ENCODE peak calls at places on chromosomes 1 and 21, in six cellular contexts. A is RWPE1, Q is lower leg skin, Z is GM10248, E is A549, W is SHP77. U is an unnamed sample.
A peak's percentile ranks its signal among the peaks of the same experiment; 100 is the strongest.

GRCh38 chr1:193249187-193249586 is 62.8 kb upstream of the B3GALT2 start:
- DNase-seq in A (no peak), Q (no peak), Z (no peak), E (no peak), W (no peak), U (no peak)

GRCh38 chr1:56331892-56332567 is 247.3 kb downstream of the PLPP3 start:
- DNase-seq in A (peak; percentile 4), Q (no peak), Z (no peak), E (peak; percentile 2), W (peak; percentile 47), U (no peak)

GRCh38 chr21:15221799-15222386 is 157.1 kb upstream of the NRIP1 start:
- DNase-seq in A (peak; percentile 87), Q (no peak), Z (no peak), E (peak; percentile 15), W (no peak), U (no peak)

GRCh38 chr1:229557214-229557850 is 1.2 kb downstream of the ABCB10 start:
- DNase-seq in A (no peak), Q (no peak), Z (peak; percentile 47), E (no peak), W (no peak), U (no peak)

GRCh38 chr1:247639381-247639981 is 34.1 kb downstream of the OR2G3 start:
- DNase-seq in A (peak; percentile 74), Q (peak; percentile 94), Z (no peak), E (no peak), W (no peak), U (peak; percentile 67)

GRCh38 chr1:117215733-117216462 is 5.2 kb upstream of the VTCN1 start:
- DNase-seq in A (no peak), Q (no peak), Z (no peak), E (no peak), W (no peak), U (no peak)

GRCh38 chr1:58072450-58072849 is 474.1 kb downstream of the OMA1 start:
- DNase-seq in A (no peak), Q (no peak), Z (no peak), E (no peak), W (no peak), U (no peak)

GRCh38 chr1:20588634-20589225 is at the start of gene CDA:
- DNase-seq in A (peak; percentile 82), Q (no peak), Z (no peak), E (peak; percentile 46), W (no peak), U (no peak)

GRCh38 chr1:204984499-204984898 is 58.5 kb upstream of the CNTN2 start:
- DNase-seq in A (no peak), Q (no peak), Z (no peak), E (no peak), W (no peak), U (no peak)

GRCh38 chr1:247365023-247365422 is 33.4 kb upstream of the ZNF496 start:
- DNase-seq in A (no peak), Q (no peak), Z (no peak), E (no peak), W (no peak), U (no peak)

GRCh38 chr1:6245086-6245868 is 1.3 kb downstream of the HES3 start:
- DNase-seq in A (peak; percentile 72), Q (no peak), Z (peak; percentile 90), E (peak; percentile 68), W (peak; percentile 88), U (peak; percentile 51)

GRCh38 chr1:2351723-2352122 is 39.6 kb downstream of the MORN1 start:
- DNase-seq in A (no peak), Q (peak; percentile 59), Z (no peak), E (no peak), W (no peak), U (no peak)

GRCh38 chr1:155859881-155860841 is 794 bp downstream of the SYT11 start:
- DNase-seq in A (no peak), Q (peak; percentile 95), Z (peak; percentile 79), E (no peak), W (peak; percentile 96), U (peak; percentile 90)

GRCh38 chr1:156689035-156689959 is 12.1 kb upstream of the NES start:
- DNase-seq in A (peak; percentile 83), Q (peak; percentile 95), Z (peak; percentile 87), E (peak; percentile 92), W (peak; percentile 92), U (peak; percentile 82)

GRCh38 chr21:44994581-44995171 is 54.8 kb downstream of the SLX9 start:
- DNase-seq in A (no peak), Q (no peak), Z (no peak), E (no peak), W (no peak), U (no peak)

GRCh38 chr1:208526726-208527125 is 282.5 kb upstream of the PLXNA2 start:
- DNase-seq in A (no peak), Q (no peak), Z (no peak), E (no peak), W (no peak), U (no peak)

GRCh38 chr1:170765712-170766330 is 101.9 kb downstream of the PRRX1 start:
- DNase-seq in A (peak; percentile 7), Q (no peak), Z (no peak), E (no peak), W (no peak), U (no peak)

GRCh38 chr21:42536601-42537000 is 22.9 kb downstream of the SLC37A1 start:
- DNase-seq in A (no peak), Q (no peak), Z (no peak), E (no peak), W (no peak), U (no peak)

GRCh38 chr1:164617607-164618564 is 58.9 kb downstream of the PBX1 start:
- DNase-seq in A (no peak), Q (no peak), Z (no peak), E (no peak), W (no peak), U (no peak)

GRCh38 chr1:118982281-118982680 is 5.9 kb downstream of the TBX15 start:
- DNase-seq in A (no peak), Q (no peak), Z (no peak), E (no peak), W (no peak), U (no peak)

GRCh38 chr1:177082855-177083741 is 81.4 kb downstream of the ASTN1 start:
- DNase-seq in A (no peak), Q (no peak), Z (no peak), E (no peak), W (no peak), U (no peak)

GRCh38 chr21:46295996-46296752 is 10.0 kb downstream of the YBEY start:
- DNase-seq in A (no peak), Q (peak; percentile 97), Z (peak; percentile 65), E (no peak), W (no peak), U (peak; percentile 84)

GRCh38 chr1:181061891-181062777 is 26.4 kb upstream of the IER5 start:
- DNase-seq in A (no peak), Q (no peak), Z (peak; percentile 79), E (no peak), W (no peak), U (no peak)

GRCh38 chr1:195717651-195718050 is 890.6 kb downstream of the KCNT2 start:
- DNase-seq in A (peak; percentile 34), Q (no peak), Z (no peak), E (peak; percentile 18), W (no peak), U (no peak)

GRCh38 chr1:47593001-47593568 is 155.2 kb downstream of the FOXD2 start:
- DNase-seq in A (no peak), Q (peak; percentile 80), Z (no peak), E (no peak), W (no peak), U (no peak)

GRCh38 chr1:74010206-74010605 is 187.8 kb downstream of the LRRIQ3 start:
- DNase-seq in A (no peak), Q (no peak), Z (no peak), E (no peak), W (peak; percentile 47), U (no peak)

GRCh38 chr1:19872190-19872589 is 10.0 kb upstream of the OTUD3 start:
- DNase-seq in A (peak; percentile 31), Q (no peak), Z (no peak), E (no peak), W (peak; percentile 21), U (no peak)

GRCh38 chr1:29513357-29513756 is 277.0 kb downstream of the PTPRU start:
- DNase-seq in A (peak; percentile 80), Q (peak; percentile 48), Z (peak; percentile 28), E (peak; percentile 21), W (peak; percentile 84), U (no peak)

GRCh38 chr1:91564888-91565700 is 64.4 kb downstream of the CDC7 start:
- DNase-seq in A (no peak), Q (no peak), Z (no peak), E (no peak), W (no peak), U (no peak)